ENCODE peak calls at places on chromosomes 5 and 9, in eight cellular contexts. One of them, this sample, is unnamed.

GRCh38 chr5:160792281-160792680 is 59.7 kb downstream of the ATP10B start:
- DNase-seq in dermis blood vessel endothelial cell: no peak
- DNase-seq in pons: no peak
- DNase-seq in memory B cell: no peak
- DNase-seq in NCI-H510A treated with DMSO at 0.1 percent for 48 hours: no peak
- DNase-seq in fibroblast of the aortic adventitia: no peak
- DNase-seq in stimulated activated CD4-positive, alpha-beta T cell treated with anti-CD3 and anti-CD28 coated beads, Interleukin-12 subunit alpha, Interleukin-12 subunit beta, amount 100 ng/mL, for 4 hours: no peak
- DNase-seq in NCI-H1436 treated with DMSO at 0.1 percent for 48 hours: no peak
- DNase-seq in this sample: no peak

GRCh38 chr5:13976867-13977479 is 32.5 kb upstream of the DNAH5 start:
- DNase-seq in dermis blood vessel endothelial cell: peak; percentile 66
- DNase-seq in pons: peak; percentile 26
- DNase-seq in memory B cell: no peak
- DNase-seq in NCI-H510A treated with DMSO at 0.1 percent for 48 hours: peak; percentile 88
- DNase-seq in fibroblast of the aortic adventitia: peak; percentile 49
- DNase-seq in stimulated activated CD4-positive, alpha-beta T cell treated with anti-CD3 and anti-CD28 coated beads, Interleukin-12 subunit alpha, Interleukin-12 subunit beta, amount 100 ng/mL, for 4 hours: no peak
- DNase-seq in NCI-H1436 treated with DMSO at 0.1 percent for 48 hours: no peak
- DNase-seq in this sample: peak; percentile 46

GRCh38 chr9:99782962-99783718 is 38.5 kb upstream of the NR4A3 start:
- DNase-seq in dermis blood vessel endothelial cell: no peak
- DNase-seq in pons: no peak
- DNase-seq in memory B cell: peak; percentile 29
- DNase-seq in NCI-H510A treated with DMSO at 0.1 percent for 48 hours: no peak
- DNase-seq in fibroblast of the aortic adventitia: no peak
- DNase-seq in stimulated activated CD4-positive, alpha-beta T cell treated with anti-CD3 and anti-CD28 coated beads, Interleukin-12 subunit alpha, Interleukin-12 subunit beta, amount 100 ng/mL, for 4 hours: no peak
- DNase-seq in NCI-H1436 treated with DMSO at 0.1 percent for 48 hours: no peak
- DNase-seq in this sample: no peak

GRCh38 chr5:466661-467310 is 23.8 kb downstream of the EXOC3 start:
- DNase-seq in dermis blood vessel endothelial cell: no peak
- DNase-seq in pons: no peak
- DNase-seq in memory B cell: no peak
- DNase-seq in NCI-H510A treated with DMSO at 0.1 percent for 48 hours: no peak
- DNase-seq in fibroblast of the aortic adventitia: no peak
- DNase-seq in stimulated activated CD4-positive, alpha-beta T cell treated with anti-CD3 and anti-CD28 coated beads, Interleukin-12 subunit alpha, Interleukin-12 subunit beta, amount 100 ng/mL, for 4 hours: no peak
- DNase-seq in NCI-H1436 treated with DMSO at 0.1 percent for 48 hours: no peak
- DNase-seq in this sample: no peak

GRCh38 chr9:133978226-133979123 is 13.6 kb downstream of the VAV2 start:
- DNase-seq in dermis blood vessel endothelial cell: no peak
- DNase-seq in pons: no peak
- DNase-seq in memory B cell: no peak
- DNase-seq in NCI-H510A treated with DMSO at 0.1 percent for 48 hours: no peak
- DNase-seq in fibroblast of the aortic adventitia: no peak
- DNase-seq in stimulated activated CD4-positive, alpha-beta T cell treated with anti-CD3 and anti-CD28 coated beads, Interleukin-12 subunit alpha, Interleukin-12 subunit beta, amount 100 ng/mL, for 4 hours: no peak
- DNase-seq in NCI-H1436 treated with DMSO at 0.1 percent for 48 hours: no peak
- DNase-seq in this sample: no peak

GRCh38 chr9:110095238-110095637 is 112.7 kb downstream of the C9orf152 start:
- DNase-seq in dermis blood vessel endothelial cell: no peak
- DNase-seq in pons: no peak
- DNase-seq in memory B cell: no peak
- DNase-seq in NCI-H510A treated with DMSO at 0.1 percent for 48 hours: no peak
- DNase-seq in fibroblast of the aortic adventitia: peak; percentile 47
- DNase-seq in stimulated activated CD4-positive, alpha-beta T cell treated with anti-CD3 and anti-CD28 coated beads, Interleukin-12 subunit alpha, Interleukin-12 subunit beta, amount 100 ng/mL, for 4 hours: no peak
- DNase-seq in NCI-H1436 treated with DMSO at 0.1 percent for 48 hours: no peak
- DNase-seq in this sample: no peak

GRCh38 chr5:172420215-172420934 is 34.0 kb downstream of the SH3PXD2B start:
- DNase-seq in dermis blood vessel endothelial cell: peak; percentile 32
- DNase-seq in pons: peak; percentile 95
- DNase-seq in memory B cell: no peak
- DNase-seq in NCI-H510A treated with DMSO at 0.1 percent for 48 hours: peak; percentile 45
- DNase-seq in fibroblast of the aortic adventitia: peak; percentile 99
- DNase-seq in stimulated activated CD4-positive, alpha-beta T cell treated with anti-CD3 and anti-CD28 coated beads, Interleukin-12 subunit alpha, Interleukin-12 subunit beta, amount 100 ng/mL, for 4 hours: no peak
- DNase-seq in NCI-H1436 treated with DMSO at 0.1 percent for 48 hours: no peak
- DNase-seq in this sample: no peak

GRCh38 chr9:33161589-33162132 is 5.5 kb downstream of the B4GALT1 start:
- DNase-seq in dermis blood vessel endothelial cell: no peak
- DNase-seq in pons: no peak
- DNase-seq in memory B cell: no peak
- DNase-seq in NCI-H510A treated with DMSO at 0.1 percent for 48 hours: peak; percentile 82
- DNase-seq in fibroblast of the aortic adventitia: peak; percentile 63
- DNase-seq in stimulated activated CD4-positive, alpha-beta T cell treated with anti-CD3 and anti-CD28 coated beads, Interleukin-12 subunit alpha, Interleukin-12 subunit beta, amount 100 ng/mL, for 4 hours: no peak
- DNase-seq in NCI-H1436 treated with DMSO at 0.1 percent for 48 hours: no peak
- DNase-seq in this sample: no peak

GRCh38 chr9:113151696-113152630 is 1.2 kb downstream of the SLC31A2 start:
- DNase-seq in dermis blood vessel endothelial cell: no peak
- DNase-seq in pons: peak; percentile 45
- DNase-seq in memory B cell: no peak
- DNase-seq in NCI-H510A treated with DMSO at 0.1 percent for 48 hours: no peak
- DNase-seq in fibroblast of the aortic adventitia: no peak
- DNase-seq in stimulated activated CD4-positive, alpha-beta T cell treated with anti-CD3 and anti-CD28 coated beads, Interleukin-12 subunit alpha, Interleukin-12 subunit beta, amount 100 ng/mL, for 4 hours: no peak
- DNase-seq in NCI-H1436 treated with DMSO at 0.1 percent for 48 hours: no peak
- DNase-seq in this sample: no peak

GRCh38 chr5:119746984-119747383 is 117.6 kb downstream of the FAM170A start:
- DNase-seq in dermis blood vessel endothelial cell: no peak
- DNase-seq in pons: no peak
- DNase-seq in memory B cell: no peak
- DNase-seq in NCI-H510A treated with DMSO at 0.1 percent for 48 hours: no peak
- DNase-seq in fibroblast of the aortic adventitia: no peak
- DNase-seq in stimulated activated CD4-positive, alpha-beta T cell treated with anti-CD3 and anti-CD28 coated beads, Interleukin-12 subunit alpha, Interleukin-12 subunit beta, amount 100 ng/mL, for 4 hours: no peak
- DNase-seq in NCI-H1436 treated with DMSO at 0.1 percent for 48 hours: no peak
- DNase-seq in this sample: no peak

GRCh38 chr9:34084562-34084961 is 35.9 kb upstream of the UBAP2 start:
- DNase-seq in dermis blood vessel endothelial cell: no peak
- DNase-seq in pons: peak; percentile 91
- DNase-seq in memory B cell: no peak
- DNase-seq in NCI-H510A treated with DMSO at 0.1 percent for 48 hours: no peak
- DNase-seq in fibroblast of the aortic adventitia: peak; percentile 24
- DNase-seq in stimulated activated CD4-positive, alpha-beta T cell treated with anti-CD3 and anti-CD28 coated beads, Interleukin-12 subunit alpha, Interleukin-12 subunit beta, amount 100 ng/mL, for 4 hours: no peak
- DNase-seq in NCI-H1436 treated with DMSO at 0.1 percent for 48 hours: no peak
- DNase-seq in this sample: no peak

GRCh38 chr5:80755634-80756033 is 100.9 kb upstream of the DHFR start:
- DNase-seq in dermis blood vessel endothelial cell: no peak
- DNase-seq in pons: no peak
- DNase-seq in memory B cell: no peak
- DNase-seq in NCI-H510A treated with DMSO at 0.1 percent for 48 hours: no peak
- DNase-seq in fibroblast of the aortic adventitia: no peak
- DNase-seq in stimulated activated CD4-positive, alpha-beta T cell treated with anti-CD3 and anti-CD28 coated beads, Interleukin-12 subunit alpha, Interleukin-12 subunit beta, amount 100 ng/mL, for 4 hours: no peak
- DNase-seq in NCI-H1436 treated with DMSO at 0.1 percent for 48 hours: no peak
- DNase-seq in this sample: no peak

GRCh38 chr9:126615251-126615790 is 1.6 kb downstream of the LMX1B start:
- DNase-seq in dermis blood vessel endothelial cell: peak; percentile 52
- DNase-seq in pons: no peak
- DNase-seq in memory B cell: no peak
- DNase-seq in NCI-H510A treated with DMSO at 0.1 percent for 48 hours: peak; percentile 41
- DNase-seq in fibroblast of the aortic adventitia: no peak
- DNase-seq in stimulated activated CD4-positive, alpha-beta T cell treated with anti-CD3 and anti-CD28 coated beads, Interleukin-12 subunit alpha, Interleukin-12 subunit beta, amount 100 ng/mL, for 4 hours: no peak
- DNase-seq in NCI-H1436 treated with DMSO at 0.1 percent for 48 hours: no peak
- DNase-seq in this sample: peak; percentile 59

GRCh38 chr9:136939996-136940525 is 4.5 kb downstream of the FBXW5 start:
- DNase-seq in dermis blood vessel endothelial cell: no peak
- DNase-seq in pons: peak; percentile 88
- DNase-seq in memory B cell: no peak
- DNase-seq in NCI-H510A treated with DMSO at 0.1 percent for 48 hours: no peak
- DNase-seq in fibroblast of the aortic adventitia: no peak
- DNase-seq in stimulated activated CD4-positive, alpha-beta T cell treated with anti-CD3 and anti-CD28 coated beads, Interleukin-12 subunit alpha, Interleukin-12 subunit beta, amount 100 ng/mL, for 4 hours: no peak
- DNase-seq in NCI-H1436 treated with DMSO at 0.1 percent for 48 hours: no peak
- DNase-seq in this sample: no peak

GRCh38 chr5:127615916-127616315 is 33.0 kb upstream of the CTXN3 start:
- DNase-seq in dermis blood vessel endothelial cell: no peak
- DNase-seq in pons: no peak
- DNase-seq in memory B cell: no peak
- DNase-seq in NCI-H510A treated with DMSO at 0.1 percent for 48 hours: no peak
- DNase-seq in fibroblast of the aortic adventitia: peak; percentile 44
- DNase-seq in stimulated activated CD4-positive, alpha-beta T cell treated with anti-CD3 and anti-CD28 coated beads, Interleukin-12 subunit alpha, Interleukin-12 subunit beta, amount 100 ng/mL, for 4 hours: no peak
- DNase-seq in NCI-H1436 treated with DMSO at 0.1 percent for 48 hours: no peak
- DNase-seq in this sample: no peak

GRCh38 chr5:147098233-147098790 is 136.5 kb upstream of the STK32A start:
- DNase-seq in dermis blood vessel endothelial cell: peak; percentile 44
- DNase-seq in pons: peak; percentile 75
- DNase-seq in memory B cell: no peak
- DNase-seq in NCI-H510A treated with DMSO at 0.1 percent for 48 hours: peak; percentile 63
- DNase-seq in fibroblast of the aortic adventitia: peak; percentile 68
- DNase-seq in stimulated activated CD4-positive, alpha-beta T cell treated with anti-CD3 and anti-CD28 coated beads, Interleukin-12 subunit alpha, Interleukin-12 subunit beta, amount 100 ng/mL, for 4 hours: no peak
- DNase-seq in NCI-H1436 treated with DMSO at 0.1 percent for 48 hours: no peak
- DNase-seq in this sample: no peak